ENCODE peak calls at places on chromosomes 5 and 9, in seven cellular contexts. O is RKO, P is HEK293T, H is MCF 10A, V is DND-41, F is IMR-90, E is ELF-1. Y is an unnamed sample.

GRCh38 chr9:28234899-28235277 is 661.6 kb upstream of the C9orf72 start:
- DNase-seq in O (peak), E (no peak), V (no peak), P (no peak), H (peak), F (peak), Y (no peak)

GRCh38 chr5:159764283-159764927 is 151.9 kb upstream of the ADRA1B start:
- DNase-seq in V (peak), H (peak), P (no peak), E (peak), O (peak), F (peak), Y (peak)

GRCh38 chr5:161105563-161105962 is 253.6 kb upstream of the ATP10B start:
- DNase-seq in V (no peak), F (no peak), H (peak), O (no peak), P (no peak), E (no peak), Y (no peak)

GRCh38 chr5:30197662-30198061 is 995.8 kb upstream of the CDH6 start:
- DNase-seq in O (no peak), E (no peak), F (no peak), V (no peak), H (peak), P (no peak), Y (no peak)

GRCh38 chr5:149680810-149681221 is 49.3 kb upstream of the PPARGC1B start:
- DNase-seq in F (no peak), O (no peak), E (no peak), V (no peak), P (no peak), H (no peak), Y (peak)

GRCh38 chr9:138075496-138075895 is 197.9 kb downstream of the CACNA1B start:
- DNase-seq in O (no peak), V (no peak), P (no peak), F (no peak), E (no peak), H (no peak), Y (no peak)

GRCh38 chr9:17578911-17579793 is at the start of gene SH3GL2:
- DNase-seq in E (peak), O (no peak), P (peak), V (no peak), F (peak), H (peak), Y (no peak)

GRCh38 chr5:100840364-100840763 is 62.7 kb downstream of the ST8SIA4 start:
- DNase-seq in P (no peak), H (peak), F (peak), O (peak), V (no peak), E (no peak), Y (no peak)

GRCh38 chr9:18294229-18294628 is 179.7 kb upstream of the ADAMTSL1 start:
- DNase-seq in O (no peak), V (no peak), H (no peak), F (no peak), E (no peak), P (no peak), Y (no peak)

GRCh38 chr9:83544002-83544698 is 5.9 kb upstream of the FRMD3 start:
- DNase-seq in E (peak), F (peak), P (peak), O (peak), H (peak), V (peak), Y (peak)

GRCh38 chr5:74624501-74624900 is 16.0 kb downstream of the ENC1 start:
- DNase-seq in F (no peak), P (no peak), V (no peak), H (peak), O (no peak), E (peak), Y (no peak)

GRCh38 chr5:175683921-175684320 is 26.1 kb downstream of the HRH2 start:
- DNase-seq in H (no peak), F (no peak), O (no peak), P (no peak), E (no peak), V (no peak), Y (no peak)

GRCh38 chr9:130137870-130138653 is 34.1 kb upstream of the NCS1 start:
- DNase-seq in E (peak), V (no peak), H (peak), F (peak), O (peak), P (no peak), Y (no peak)

Y was measured in GDM1.